ENCODE peak calls at places on chromosomes 11 and 22, in four cellular contexts. Z is HepG2, Y is GM12878, P is SK-N-SH. F is an unnamed sample.

GRCh38 chr22:17880468-17880867 is 106.2 kb upstream of the BID start:
- DNase-seq in Y (no peak), P (no peak), Z (no peak), F (no peak)

GRCh38 chr11:27041141-27041869 is 690 bp downstream of the BBOX1 start:
- DNase-seq in Z (no peak), P (no peak), Y (no peak), F (no peak)

GRCh38 chr22:25054943-25055511 is 102.5 kb downstream of the KIAA1671 start:
- DNase-seq in Z (no peak), Y (no peak), P (no peak), F (no peak)

GRCh38 chr11:12581923-12582322 is 92.3 kb upstream of the TEAD1 start:
- DNase-seq in Z (no peak), P (no peak), Y (no peak), F (peak)

GRCh38 chr11:9568854-9569587 is 4.4 kb upstream of the WEE1 start:
- DNase-seq in Z (peak), Y (no peak), P (peak), F (peak)

GRCh38 chr11:10328314-10329090 is 23.6 kb downstream of the ADM start:
- DNase-seq in Y (no peak), P (no peak), Z (no peak), F (no peak)

GRCh38 chr22:27603823-27604190 is 197.7 kb downstream of the MN1 start:
- DNase-seq in Z (no peak), P (peak), Y (no peak), F (no peak)

GRCh38 chr11:92628401-92629292 is 340.8 kb upstream of the MTNR1B start:
- DNase-seq in Y (no peak), P (no peak), Z (no peak), F (no peak)

GRCh38 chr11:116180806-116181600 is 591.8 kb downstream of the BUD13 start:
- DNase-seq in Z (no peak), Y (no peak), P (peak), F (no peak)

GRCh38 chr11:17391493-17392355 is 3.3 kb upstream of the KCNJ11 start:
- DNase-seq in Z (no peak), P (peak), Y (no peak), F (no peak)

GRCh38 chr11:102268083-102268984 is 49.0 kb upstream of the BIRC3 start:
- DNase-seq in P (peak), Z (peak), Y (peak), F (peak)

GRCh38 chr11:3044004-3044403 is 13.2 kb downstream of the CARS1 start:
- DNase-seq in Y (no peak), Z (no peak), P (no peak), F (no peak)
- H3K27ac ChIP-seq in Y (no peak), Z (no peak), P (peak), F (no peak)

GRCh38 chr11:104609297-104609696 is 289.0 kb downstream of the CASP12 start:
- DNase-seq in P (peak), Z (peak), Y (no peak), F (peak)
- TF ChIP-seq PBX3 in P (no peak), Z (no peak), Y (no peak), F (no peak)

DNA sequence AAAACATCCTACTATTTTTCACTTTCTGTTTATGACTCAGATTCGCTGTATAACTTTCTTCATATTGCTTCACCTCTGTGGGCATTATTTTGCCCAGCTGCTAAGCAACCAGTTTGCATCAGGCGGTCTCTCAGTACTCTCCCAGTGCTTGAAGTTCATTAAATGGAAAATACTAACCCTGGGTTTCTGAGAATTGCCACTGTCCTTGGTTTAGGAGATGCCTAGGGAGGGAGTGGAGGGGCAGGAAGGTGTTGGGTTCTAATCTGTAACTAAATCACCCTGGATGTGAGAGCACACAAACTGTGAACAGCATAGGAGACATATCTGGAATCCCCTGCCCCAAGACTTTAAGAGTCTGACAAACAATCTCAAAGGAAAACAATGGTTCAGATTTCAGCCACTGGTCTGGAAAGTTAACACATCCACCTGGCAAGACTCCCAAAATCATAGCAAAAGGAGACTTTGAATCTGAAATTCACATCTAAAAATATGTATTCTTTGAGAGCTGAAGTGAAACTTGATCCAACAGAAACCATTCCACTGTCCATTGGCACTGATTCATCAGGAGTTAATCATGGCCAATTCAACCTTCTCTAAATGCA is 540.0 kb downstream of the SOX6 start:
- DNase-seq in Z (no peak), Y (no peak), P (no peak), F (no peak)
- H3K27ac ChIP-seq in Z (no peak), Y (no peak), P (peak), F (no peak)

GRCh38 chr22:42773161-42773560 is 52.5 kb upstream of the A4GALT start:
- DNase-seq in Y (no peak), Z (no peak), P (peak), F (no peak)
- TF ChIP-seq PBX3 in Y (no peak), Z (no peak), P (no peak), F (no peak)

GRCh38 chr22:20063271-20064139 is 16.5 kb upstream of the DGCR8 start:
- DNase-seq in Y (no peak), Z (no peak), P (no peak), F (no peak)

GRCh38 chr22:20062766-20063083 is 17.3 kb upstream of the DGCR8 start:
- DNase-seq in Z (no peak), Y (no peak), P (no peak), F (no peak)

GRCh38 chr22:20061481-20061861 is 18.6 kb upstream of the DGCR8 start:
- DNase-seq in Y (no peak), Z (no peak), P (no peak), F (no peak)

GRCh38 chr22:20060700-20061480 is 19.2 kb upstream of the DGCR8 start:
- DNase-seq in P (no peak), Z (no peak), Y (no peak), F (no peak)

DNA sequence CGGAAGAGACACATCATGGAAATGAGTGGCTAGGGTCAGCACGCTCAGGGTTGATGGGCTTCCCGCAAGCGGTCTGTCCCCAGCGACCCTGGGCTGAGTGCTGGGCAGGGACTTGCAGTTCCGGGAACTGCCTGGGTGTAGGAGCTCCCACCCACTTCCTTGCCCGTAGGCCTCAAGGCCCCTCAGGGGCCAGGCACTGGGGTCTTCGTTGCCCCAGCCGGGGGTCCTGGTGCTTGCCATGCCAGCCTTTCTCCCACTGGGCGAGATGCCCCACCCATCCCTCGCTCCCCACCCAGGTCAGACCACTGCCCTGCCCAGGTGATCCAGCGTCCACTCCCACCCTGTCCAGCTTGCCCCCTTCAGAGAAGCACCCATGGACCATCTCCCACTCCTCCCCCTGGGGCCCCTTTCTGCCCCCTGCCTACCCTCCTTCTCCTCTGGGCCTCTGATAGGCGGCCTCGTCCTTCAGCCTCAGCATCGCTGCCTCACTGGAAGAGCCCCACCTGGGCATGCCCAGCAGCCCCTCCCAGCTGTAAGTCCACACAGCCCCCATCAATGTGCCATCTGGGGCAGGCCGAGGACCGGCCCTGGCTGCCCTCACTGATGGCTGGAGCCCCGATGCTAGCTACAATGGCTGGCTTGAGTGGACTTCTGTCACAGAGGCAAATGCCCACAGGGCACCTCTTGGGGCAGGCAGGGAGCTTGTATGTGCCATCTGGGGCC is 17.8 kb upstream of the DGCR8 start:
- DNase-seq in Y (no peak), Z (no peak), P (no peak), F (no peak)
- H3K27ac ChIP-seq in Y (no peak), Z (no peak), P (no peak), F (no peak)

GRCh38 chr22:26577081-26577480 is 12.9 kb downstream of the TPST2 start:
- DNase-seq in P (no peak), Y (no peak), Z (no peak), F (no peak)

GRCh38 chr22:26580240-26580962 is 9.5 kb downstream of the TPST2 start:
- DNase-seq in P (no peak), Y (no peak), Z (no peak), F (no peak)

GRCh38 chr22:26581769-26582168 is 8.2 kb downstream of the TPST2 start:
- DNase-seq in Y (no peak), P (no peak), Z (no peak), F (no peak)

GRCh38 chr22:26581026-26581425 is 8.9 kb downstream of the TPST2 start:
- DNase-seq in Y (no peak), Z (no peak), P (no peak), F (no peak)

GRCh38 chr22:26579331-26579886 is 10.5 kb downstream of the TPST2 start:
- DNase-seq in P (no peak), Y (peak), Z (no peak), F (no peak)
- TF ChIP-seq PBX3 in P (no peak), Y (no peak), Z (no peak), F (no peak)

GRCh38 chr11:465896-466538 is 15.9 kb downstream of the PTDSS2 start:
- DNase-seq in Z (no peak), Y (no peak), P (no peak), F (no peak)

GRCh38 chr11:469684-470667 is 19.9 kb downstream of the PTDSS2 start:
- DNase-seq in P (peak), Z (peak), Y (no peak), F (peak)

GRCh38 chr11:471468-472145 is 21.5 kb downstream of the PTDSS2 start:
- DNase-seq in Z (no peak), P (no peak), Y (no peak), F (no peak)

GRCh38 chr11:468036-468435 is 18.0 kb downstream of the PTDSS2 start:
- DNase-seq in Z (no peak), Y (no peak), P (peak), F (no peak)

GRCh38 chr11:468493-468892 is 18.4 kb downstream of the PTDSS2 start:
- DNase-seq in Y (no peak), P (no peak), Z (no peak), F (no peak)
- H3K27ac ChIP-seq in Y (no peak), P (no peak), Z (no peak), F (peak)

F was measured in A549.